ENCODE peak calls at places on chromosomes 4 and X, in five cellular contexts. T, U, L, W and R are unnamed samples.

GRCh38 chrX:55028040-55028439 is 2.7 kb downstream of the ALAS2 start:
- DNase-seq in U (no peak), L (no peak), W (no peak), T (no peak), R (no peak)

GRCh38 chr4:40656221-40656863 is 26.7 kb upstream of the RBM47 start:
- DNase-seq in W (no peak), T (no peak), U (no peak), L (no peak), R (no peak)

GRCh38 chr4:109078724-109079123 is 223.7 kb downstream of the COL25A1 start:
- DNase-seq in L (peak), T (peak), U (no peak), W (no peak), R (peak)

GRCh38 chr4:153705743-153706468 is 21.8 kb downstream of the TLR2 start:
- DNase-seq in T (no peak), L (no peak), W (no peak), U (no peak), R (no peak)

GRCh38 chr4:179352221-179352620 is 1910.0 kb upstream of the AGA start:
- DNase-seq in W (no peak), L (no peak), T (no peak), U (no peak), R (no peak)

GRCh38 chrX:13716905-13717304 is 17.5 kb downstream of the TRAPPC2 start:
- DNase-seq in U (no peak), W (no peak), T (no peak), L (no peak), R (no peak)

GRCh38 chrX:3550160-3550765 is 163.2 kb downstream of the PRKX start:
- DNase-seq in W (no peak), T (no peak), U (peak), L (no peak), R (no peak)

GRCh38 chr4:114027596-114027995 is 48.1 kb upstream of the ARSJ start:
- DNase-seq in T (no peak), L (no peak), U (no peak), W (no peak), R (no peak)

GRCh38 chrX:37824491-37825224 is 22.7 kb downstream of the DYNLT3 start:
- DNase-seq in T (no peak), U (no peak), L (no peak), W (no peak), R (no peak)

GRCh38 chrX:139720136-139720535 is 12.2 kb upstream of the MCF2 start:
- DNase-seq in W (peak), L (no peak), T (peak), U (no peak), R (peak)

GRCh38 chr4:20249333-20249732 is 2.4 kb upstream of the SLIT2 start:
- DNase-seq in W (no peak), T (no peak), U (no peak), L (no peak), R (no peak)

GRCh38 chr4:82519072-82519471 is 42.7 kb downstream of the TMEM150C start:
- DNase-seq in T (no peak), W (no peak), U (no peak), L (peak), R (no peak)

GRCh38 chr4:181611033-181611711 is 632.0 kb upstream of the TENM3 start:
- DNase-seq in L (no peak), T (no peak), U (no peak), W (no peak), R (no peak)

GRCh38 chrX:41452972-41453371 is 5.8 kb downstream of the NYX start:
- DNase-seq in W (no peak), T (no peak), L (peak), U (no peak), R (no peak)

GRCh38 chr4:20895988-20896387 is 195.7 kb downstream of the PACRGL start:
- DNase-seq in W (no peak), L (no peak), T (no peak), U (no peak), R (no peak)

GRCh38 chr4:118964891-118965411 is 76.3 kb downstream of the SYNPO2 start:
- DNase-seq in U (no peak), L (no peak), W (no peak), T (no peak), R (no peak)